ENCODE peak calls at places on chromosomes 2 and 18, in five cellular contexts. M is stomach, K is breast epithelium, Q is suprapubic skin, J is GM12878. P is an unnamed sample.

GRCh38 chr2:25042321-25043240 is 705 bp downstream of the EFR3B start:
- DNase-seq in M (peak), K (no peak), Q (peak), J (no peak), P (peak)

GRCh38 chr2:72915907-72916742 is 1.2 kb upstream of the EMX1 start:
- DNase-seq in M (peak), K (no peak), Q (peak), J (no peak), P (peak)

GRCh38 chr2:40169430-40169829 is 282.5 kb downstream of the SLC8A1 start:
- DNase-seq in M (no peak), K (no peak), Q (no peak), J (no peak), P (no peak)

GRCh38 chr2:207616185-207616584 is 9.0 kb downstream of the METTL21A start:
- DNase-seq in M (no peak), K (no peak), Q (no peak), J (no peak), P (no peak)

GRCh38 chr2:67290451-67290991 is 106.6 kb upstream of the ETAA1 start:
- DNase-seq in M (no peak), K (no peak), Q (no peak), J (no peak), P (no peak)

GRCh38 chr2:228819701-228820100 is 451.4 kb downstream of the PID1 start:
- DNase-seq in M (no peak), K (no peak), Q (no peak), J (no peak), P (no peak)

GRCh38 chr2:8416836-8417832 is 264.7 kb upstream of the ID2 start:
- DNase-seq in M (no peak), K (no peak), Q (no peak), J (no peak), P (no peak)

GRCh38 chr2:69177785-69178636 is 165.0 kb downstream of the ANTXR1 start:
- DNase-seq in M (peak), K (peak), Q (peak), J (no peak), P (peak)

GRCh38 chr18:40949138-40949949 is 1005.7 kb upstream of the PIK3C3 start:
- DNase-seq in M (no peak), K (no peak), Q (no peak), J (no peak), P (no peak)

GRCh38 chr2:24659862-24660261 is 133.3 kb downstream of the PTRHD1 start:
- DNase-seq in M (no peak), K (no peak), Q (no peak), J (no peak), P (no peak)

GRCh38 chr18:11998182-11998581 is 16.9 kb downstream of the IMPA2 start:
- DNase-seq in M (no peak), K (no peak), Q (peak), J (no peak), P (no peak)

GRCh38 chr18:22300665-22301636 is 116.8 kb downstream of the CTAGE1 start:
- DNase-seq in M (no peak), K (no peak), Q (no peak), J (no peak), P (no peak)

GRCh38 chr2:219998099-219998498 is 370.7 kb downstream of the SLC4A3 start:
- DNase-seq in M (no peak), K (no peak), Q (no peak), J (no peak), P (no peak)

GRCh38 chr2:38315707-38316333 is 61.3 kb downstream of the ATL2 start:
- DNase-seq in M (no peak), K (no peak), Q (no peak), J (peak), P (no peak)

GRCh38 chr18:44680271-44681038 is at the start of gene SETBP1:
- DNase-seq in M (peak), K (peak), Q (peak), J (no peak), P (peak)

GRCh38 chr2:10043906-10044601 is 704 bp downstream of the KLF11 start:
- DNase-seq in M (peak), K (peak), Q (peak), J (no peak), P (peak)

GRCh38 chr2:170177950-170178781 is at the start of gene MYO3B:
- DNase-seq in M (no peak), K (no peak), Q (no peak), J (no peak), P (no peak)

GRCh38 chr2:202278036-202278760 is 12.6 kb downstream of the NOP58 start:
- DNase-seq in M (no peak), K (no peak), Q (no peak), J (no peak), P (no peak)

GRCh38 chr2:127154985-127155650 is 48.2 kb upstream of the BIN1 start:
- DNase-seq in M (no peak), K (no peak), Q (no peak), J (no peak), P (no peak)

GRCh38 chr2:200399636-200400035 is 93.1 kb downstream of the SPATS2L start:
- DNase-seq in M (no peak), K (no peak), Q (no peak), J (no peak), P (no peak)

GRCh38 chr18:53375641-53376040 is 848.8 kb downstream of the MBD2 start:
- DNase-seq in M (peak), K (no peak), Q (no peak), J (no peak), P (no peak)

GRCh38 chr2:240140511-240140910 is at the start of gene OTOS:
- DNase-seq in M (no peak), K (no peak), Q (peak), J (no peak), P (no peak)

GRCh38 chr18:8844721-8845148 is 139.4 kb downstream of the MTCL1 start:
- DNase-seq in M (no peak), K (no peak), Q (no peak), J (no peak), P (no peak)

GRCh38 chr18:23689616-23690504 is 607 bp downstream of the LAMA3 start:
- DNase-seq in M (peak), K (no peak), Q (peak), J (no peak), P (no peak)

GRCh38 chr18:23684515-23685197 is 4.6 kb upstream of the LAMA3 start:
- DNase-seq in M (no peak), K (no peak), Q (no peak), J (no peak), P (peak)

GRCh38 chr18:23690505-23691068 is 1.3 kb downstream of the LAMA3 start:
- DNase-seq in M (no peak), K (no peak), Q (no peak), J (no peak), P (no peak)

GRCh38 chr18:23688528-23688927 is 725 bp upstream of the LAMA3 start:
- DNase-seq in M (no peak), K (no peak), Q (no peak), J (no peak), P (no peak)

DNA sequence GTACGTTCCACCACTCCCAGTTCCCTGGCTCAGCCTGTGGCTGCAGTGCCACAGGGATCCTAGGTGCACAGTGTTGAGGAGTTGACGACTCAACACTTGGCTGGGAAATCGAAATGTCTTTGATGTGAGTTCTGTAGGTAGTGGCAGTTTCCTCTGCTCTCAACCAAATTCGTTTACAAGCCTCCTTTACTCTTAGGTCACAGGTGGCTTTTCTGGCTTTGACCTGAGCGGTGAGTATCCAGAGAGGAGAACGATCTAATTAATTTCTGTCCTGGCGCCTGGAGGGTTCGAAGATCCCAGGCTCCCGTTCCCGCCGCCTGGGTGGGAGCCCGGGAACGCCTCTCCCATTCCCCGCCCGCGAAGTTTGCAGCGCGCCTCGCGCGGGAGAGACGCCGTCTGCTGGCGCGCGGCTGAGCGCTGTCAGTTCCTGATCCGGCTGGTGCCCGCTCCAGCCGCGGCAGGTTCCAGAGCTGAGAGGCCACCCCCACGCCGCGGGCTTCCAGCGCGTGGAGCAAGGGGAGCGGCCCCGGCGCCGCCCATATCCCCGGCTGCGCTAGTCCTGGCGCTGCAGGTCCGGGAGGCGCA is at the start of gene LAMA3:
- DNase-seq in M (peak), K (peak), Q (peak), J (no peak), P (peak)
- TF ChIP-seq POLR2AphosphoS5 in M (peak), K (peak), Q (peak), J (no peak), P (peak)

GRCh38 chr2:50529600-50530218 is 502.2 kb downstream of the NRXN1 start:
- DNase-seq in M (no peak), K (no peak), Q (no peak), J (no peak), P (no peak)
- H3K4me3 ChIP-seq in M (no peak), K (no peak), Q (no peak), J (no peak), P (no peak)

DNA sequence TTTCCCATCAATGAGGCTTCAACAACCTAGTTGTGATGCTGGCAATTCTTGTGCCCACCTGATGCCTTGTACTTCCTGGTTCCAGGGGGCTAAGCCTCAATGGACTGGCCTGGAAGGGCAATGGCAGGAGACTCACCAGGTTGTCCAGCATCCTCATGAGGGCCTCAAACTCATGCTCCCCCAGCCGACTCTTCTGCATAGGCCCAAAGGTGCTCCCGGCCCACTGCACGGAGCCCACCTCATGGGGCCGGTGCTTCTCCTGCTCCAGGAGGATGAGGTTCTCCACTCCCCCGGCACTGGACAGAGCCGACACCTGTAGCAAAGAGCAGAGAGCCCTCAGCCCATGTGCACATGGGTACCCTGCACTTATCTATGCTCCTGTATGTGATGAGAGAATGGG is 84.5 kb downstream of the ADD2 start:
- DNase-seq in M (no peak), K (no peak), Q (no peak), J (no peak), P (no peak)
- TF ChIP-seq POLR2AphosphoS5 in M (no peak), K (no peak), Q (no peak), J (no peak), P (no peak)

DNA sequence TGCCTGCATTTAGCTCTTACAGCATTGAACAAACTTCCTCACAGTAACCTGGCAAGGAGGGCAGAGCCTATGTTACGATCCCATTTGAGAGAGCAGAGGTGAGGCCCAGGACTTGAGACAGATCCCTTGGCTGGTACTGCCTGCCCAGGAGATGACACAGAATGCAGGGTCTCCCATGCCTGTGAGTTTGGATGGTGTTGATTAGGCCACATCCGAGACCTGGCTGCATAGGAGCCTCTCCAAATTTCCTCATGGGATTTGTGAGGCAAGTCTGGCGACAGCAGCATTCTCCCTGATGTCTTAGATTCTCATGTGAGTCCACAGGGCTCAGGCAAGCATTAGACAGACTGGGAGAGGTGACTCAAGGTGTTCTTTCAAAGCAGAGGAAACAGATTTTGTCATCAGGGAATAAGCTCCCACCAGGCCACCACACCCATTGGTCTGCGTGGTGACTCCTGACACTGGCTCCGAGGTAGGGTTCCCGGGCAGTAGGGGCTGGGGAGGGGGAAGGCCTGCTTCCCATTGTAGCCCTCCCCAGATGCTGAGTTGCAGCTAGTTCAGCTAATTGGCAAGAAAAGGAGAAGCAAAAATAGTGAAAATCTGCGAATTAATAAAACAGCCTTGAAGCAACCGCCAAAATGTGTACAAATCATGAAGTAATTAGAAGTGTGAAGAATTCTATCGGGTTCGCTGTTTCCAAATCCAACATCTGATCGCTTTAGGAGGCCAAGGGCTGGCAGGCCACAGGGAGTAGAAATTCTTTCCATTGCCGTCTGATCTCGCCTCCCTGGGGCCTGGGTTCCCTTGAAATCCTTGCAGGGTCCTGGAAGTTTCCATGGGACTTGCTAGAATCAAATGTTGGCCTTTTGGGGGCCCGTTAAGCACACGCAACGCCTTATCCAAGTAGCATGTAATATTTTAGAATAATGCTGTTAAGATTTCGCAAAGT is 68.0 kb downstream of the MAPK4 start:
- DNase-seq in M (no peak), K (no peak), Q (no peak), J (no peak), P (no peak)
- H3K4me3 ChIP-seq in M (no peak), K (no peak), Q (no peak), J (no peak), P (no peak)

P was measured in prostate gland.